ENCODE peak calls at places on chromosomes 5 and 9, in ten cellular contexts. One of them, this sample, is unnamed.

GRCh38 chr5:178291161-178291561 is 58.6 kb upstream of the PHYKPL start:
- DNase-seq in kidney glomerular epithelial cell: no peak
- DNase-seq in cardiac muscle cell: no peak
- DNase-seq in CD4-positive, alpha-beta T cell: no peak
- DNase-seq in HEK293T: no peak
- DNase-seq in progenitor cell of endocrine pancreas: no peak
- DNase-seq in HCT116: no peak
- DNase-seq in sciatic nerve: no peak
- DNase-seq in nephron progenitor cell: no peak
- DNase-seq in EL: no peak
- DNase-seq in this sample: no peak

GRCh38 chr9:68822596-68823165 is 117.6 kb downstream of the PIP5K1B start:
- DNase-seq in kidney glomerular epithelial cell: no peak
- DNase-seq in cardiac muscle cell: no peak
- DNase-seq in CD4-positive, alpha-beta T cell: no peak
- DNase-seq in HEK293T: no peak
- DNase-seq in progenitor cell of endocrine pancreas: no peak
- DNase-seq in HCT116: no peak
- DNase-seq in sciatic nerve: no peak
- DNase-seq in nephron progenitor cell: no peak
- DNase-seq in EL: no peak
- DNase-seq in this sample: no peak

GRCh38 chr5:95631991-95632675 is 12.2 kb downstream of the GPR150 start:
- DNase-seq in kidney glomerular epithelial cell: no peak
- DNase-seq in cardiac muscle cell: no peak
- DNase-seq in CD4-positive, alpha-beta T cell: peak
- DNase-seq in HEK293T: no peak
- DNase-seq in progenitor cell of endocrine pancreas: no peak
- DNase-seq in HCT116: no peak
- DNase-seq in sciatic nerve: no peak
- DNase-seq in nephron progenitor cell: no peak
- DNase-seq in EL: peak
- DNase-seq in this sample: peak

GRCh38 chr9:112790231-112790774 is 39.7 kb downstream of the SNX30 start:
- DNase-seq in kidney glomerular epithelial cell: peak
- DNase-seq in cardiac muscle cell: no peak
- DNase-seq in CD4-positive, alpha-beta T cell: no peak
- DNase-seq in HEK293T: no peak
- DNase-seq in progenitor cell of endocrine pancreas: no peak
- DNase-seq in HCT116: no peak
- DNase-seq in sciatic nerve: no peak
- DNase-seq in nephron progenitor cell: no peak
- DNase-seq in EL: no peak
- DNase-seq in this sample: no peak

GRCh38 chr5:88552406-88552805 is 283.8 kb upstream of the TMEM161B start:
- DNase-seq in kidney glomerular epithelial cell: no peak
- DNase-seq in cardiac muscle cell: no peak
- DNase-seq in CD4-positive, alpha-beta T cell: no peak
- DNase-seq in HEK293T: no peak
- DNase-seq in progenitor cell of endocrine pancreas: no peak
- DNase-seq in HCT116: no peak
- DNase-seq in sciatic nerve: no peak
- DNase-seq in nephron progenitor cell: no peak
- DNase-seq in EL: no peak
- DNase-seq in this sample: no peak

GRCh38 chr9:65405253-65405652 is 120.2 kb upstream of the FOXD4L5 start:
- DNase-seq in kidney glomerular epithelial cell: no peak
- DNase-seq in cardiac muscle cell: no peak
- DNase-seq in CD4-positive, alpha-beta T cell: no peak
- DNase-seq in HEK293T: no peak
- DNase-seq in progenitor cell of endocrine pancreas: no peak
- DNase-seq in HCT116: no peak
- DNase-seq in sciatic nerve: no peak
- DNase-seq in nephron progenitor cell: no peak
- DNase-seq in EL: no peak
- DNase-seq in this sample: no peak

GRCh38 chr9:91659529-91660294 is 236.1 kb upstream of the NFIL3 start:
- DNase-seq in kidney glomerular epithelial cell: peak
- DNase-seq in cardiac muscle cell: peak
- DNase-seq in CD4-positive, alpha-beta T cell: no peak
- DNase-seq in HEK293T: peak
- DNase-seq in progenitor cell of endocrine pancreas: no peak
- DNase-seq in HCT116: peak
- DNase-seq in sciatic nerve: no peak
- DNase-seq in nephron progenitor cell: peak
- DNase-seq in EL: peak
- DNase-seq in this sample: no peak

GRCh38 chr5:116395708-116396203 is 178.9 kb downstream of the SEMA6A start:
- DNase-seq in kidney glomerular epithelial cell: no peak
- DNase-seq in cardiac muscle cell: no peak
- DNase-seq in CD4-positive, alpha-beta T cell: no peak
- DNase-seq in HEK293T: no peak
- DNase-seq in progenitor cell of endocrine pancreas: no peak
- DNase-seq in HCT116: no peak
- DNase-seq in sciatic nerve: no peak
- DNase-seq in nephron progenitor cell: no peak
- DNase-seq in EL: no peak
- DNase-seq in this sample: no peak

GRCh38 chr9:84557751-84558150 is 111.8 kb upstream of the NTRK2 start:
- DNase-seq in kidney glomerular epithelial cell: no peak
- DNase-seq in cardiac muscle cell: no peak
- DNase-seq in CD4-positive, alpha-beta T cell: no peak
- DNase-seq in HEK293T: no peak
- DNase-seq in progenitor cell of endocrine pancreas: no peak
- DNase-seq in HCT116: no peak
- DNase-seq in sciatic nerve: no peak
- DNase-seq in nephron progenitor cell: no peak
- DNase-seq in EL: no peak
- DNase-seq in this sample: no peak

GRCh38 chr5:146082798-146083197 is 22.6 kb downstream of the PLAC8L1 start:
- DNase-seq in kidney glomerular epithelial cell: no peak
- DNase-seq in cardiac muscle cell: no peak
- DNase-seq in CD4-positive, alpha-beta T cell: no peak
- DNase-seq in HEK293T: no peak
- DNase-seq in progenitor cell of endocrine pancreas: no peak
- DNase-seq in HCT116: no peak
- DNase-seq in sciatic nerve: no peak
- DNase-seq in nephron progenitor cell: no peak
- DNase-seq in EL: no peak
- DNase-seq in this sample: peak

GRCh38 chr9:99037768-99038167 is 67.1 kb upstream of the TGFBR1 start:
- DNase-seq in kidney glomerular epithelial cell: no peak
- DNase-seq in cardiac muscle cell: no peak
- DNase-seq in CD4-positive, alpha-beta T cell: no peak
- DNase-seq in HEK293T: no peak
- DNase-seq in progenitor cell of endocrine pancreas: no peak
- DNase-seq in HCT116: no peak
- DNase-seq in sciatic nerve: no peak
- DNase-seq in nephron progenitor cell: no peak
- DNase-seq in EL: no peak
- DNase-seq in this sample: no peak

GRCh38 chr9:93252116-93252780 is 68.3 kb downstream of the WNK2 start:
- DNase-seq in kidney glomerular epithelial cell: no peak
- DNase-seq in cardiac muscle cell: no peak
- DNase-seq in CD4-positive, alpha-beta T cell: no peak
- DNase-seq in HEK293T: no peak
- DNase-seq in progenitor cell of endocrine pancreas: no peak
- DNase-seq in HCT116: no peak
- DNase-seq in sciatic nerve: peak
- DNase-seq in nephron progenitor cell: no peak
- DNase-seq in EL: no peak
- DNase-seq in this sample: no peak

GRCh38 chr9:112887377-112887776 is 3.3 kb downstream of the SLC46A2 start:
- DNase-seq in kidney glomerular epithelial cell: no peak
- DNase-seq in cardiac muscle cell: no peak
- DNase-seq in CD4-positive, alpha-beta T cell: no peak
- DNase-seq in HEK293T: no peak
- DNase-seq in progenitor cell of endocrine pancreas: no peak
- DNase-seq in HCT116: no peak
- DNase-seq in sciatic nerve: no peak
- DNase-seq in nephron progenitor cell: no peak
- DNase-seq in EL: no peak
- DNase-seq in this sample: peak

GRCh38 chr5:66170196-66170919 is 26.3 kb downstream of the SREK1 start:
- DNase-seq in kidney glomerular epithelial cell: no peak
- DNase-seq in cardiac muscle cell: no peak
- DNase-seq in CD4-positive, alpha-beta T cell: no peak
- DNase-seq in HEK293T: no peak
- DNase-seq in progenitor cell of endocrine pancreas: no peak
- DNase-seq in HCT116: no peak
- DNase-seq in sciatic nerve: no peak
- DNase-seq in nephron progenitor cell: no peak
- DNase-seq in EL: no peak
- DNase-seq in this sample: no peak

GRCh38 chr5:154593091-154593490 is 115.1 kb upstream of the HAND1 start:
- DNase-seq in kidney glomerular epithelial cell: no peak
- DNase-seq in cardiac muscle cell: no peak
- DNase-seq in CD4-positive, alpha-beta T cell: no peak
- DNase-seq in HEK293T: no peak
- DNase-seq in progenitor cell of endocrine pancreas: no peak
- DNase-seq in HCT116: no peak
- DNase-seq in sciatic nerve: no peak
- DNase-seq in nephron progenitor cell: no peak
- DNase-seq in EL: peak
- DNase-seq in this sample: no peak